ENCODE peak calls at places on chromosomes 13 and 19, in seven cellular contexts. D is neural progenitor cell, H is OCI-LY7, V is PC-3, A is GM23248, K is hepatocyte, S is SK-N-SH. P is an unnamed sample.

GRCh38 chr19:51029718-51030117 is 3.3 kb upstream of the KLK11 start:
- DNase-seq in H (peak), V (no peak), D (no peak), S (peak), K (no peak), A (no peak), P (peak)

GRCh38 chr13:52450793-52451116 is 321 bp upstream of the VPS36 start:
- DNase-seq in K (no peak), A (no peak), V (no peak), H (no peak), S (no peak), D (no peak), P (no peak)

GRCh38 chr13:29991343-29991742 is 140.9 kb upstream of the UBL3 start:
- DNase-seq in A (peak), H (no peak), K (no peak), V (peak), D (no peak), S (no peak), P (no peak)

GRCh38 chr13:66635526-66635925 is 594.6 kb downstream of the PCDH9 start:
- DNase-seq in D (no peak), V (peak), A (peak), K (no peak), S (no peak), H (no peak), P (no peak)

GRCh38 chr13:59111711-59112110 is 1052.0 kb downstream of the DIAPH3 start:
- DNase-seq in A (peak), V (no peak), S (no peak), D (no peak), H (no peak), K (no peak), P (no peak)

GRCh38 chr13:84315527-84315926 is 433.3 kb upstream of the SLITRK1 start:
- DNase-seq in S (no peak), H (no peak), D (peak), A (no peak), K (no peak), V (no peak), P (no peak)

GRCh38 chr13:110314516-110315245 is 7.6 kb downstream of the COL4A2 start:
- DNase-seq in D (no peak), V (no peak), S (no peak), K (no peak), H (no peak), A (no peak), P (no peak)

GRCh38 chr19:42091300-42092266 is 15.6 kb downstream of the ZNF574 start:
- DNase-seq in A (peak), H (no peak), K (no peak), S (peak), V (peak), D (no peak), P (no peak)

GRCh38 chr19:42175335-42175734 is 42.1 kb downstream of the DEDD2 start:
- DNase-seq in A (no peak), H (no peak), K (no peak), S (no peak), V (no peak), D (no peak), P (no peak)

GRCh38 chr13:101845501-101846012 is 393.1 kb downstream of the ITGBL1 start:
- DNase-seq in D (peak), K (no peak), V (peak), S (no peak), H (no peak), A (no peak), P (no peak)

GRCh38 chr13:21657538-21657937 is 13.3 kb upstream of the FGF9 start:
- DNase-seq in V (peak), S (no peak), D (no peak), H (no peak), K (no peak), A (peak), P (no peak)

GRCh38 chr19:49224856-49225255 is 67.3 kb downstream of the TRPM4 start:
- DNase-seq in H (peak), A (peak), V (peak), S (peak), K (peak), D (peak), P (peak)

GRCh38 chr19:7833225-7834156 is 3.5 kb downstream of the EVI5L start:
- DNase-seq in K (no peak), A (peak), V (peak), S (no peak), D (no peak), H (no peak), P (no peak)

GRCh38 chr19:6626764-6627163 is 35.8 kb upstream of the CD70 start:
- DNase-seq in D (no peak), K (no peak), A (no peak), V (no peak), H (peak), S (no peak), P (peak)

GRCh38 chr13:93025984-93026383 is 200.6 kb upstream of the GPC6 start:
- DNase-seq in A (no peak), H (no peak), V (no peak), S (no peak), K (no peak), D (no peak), P (no peak)

GRCh38 chr13:65889368-65889767 is 1340.8 kb downstream of the PCDH9 start:
- DNase-seq in H (no peak), A (no peak), V (peak), S (no peak), D (no peak), K (no peak), P (no peak)

GRCh38 chr19:7505682-7506384 is 10.1 kb upstream of the ZNF358 start:
- DNase-seq in V (no peak), K (peak), D (peak), S (peak), A (peak), H (peak), P (peak)

GRCh38 chr13:35157143-35157755 is 215.2 kb downstream of the NBEA start:
- DNase-seq in V (peak), A (peak), K (peak), S (peak), D (peak), H (peak), P (peak)

GRCh38 chr13:107379398-107380155 is 811.6 kb upstream of the ARGLU1 start:
- DNase-seq in D (no peak), S (no peak), H (no peak), K (no peak), A (no peak), V (no peak), P (no peak)

GRCh38 chr13:32246468-32246867 is 68.7 kb downstream of the ZAR1L start:
- DNase-seq in D (peak), H (peak), V (peak), K (peak), S (peak), A (peak), P (peak)

GRCh38 chr13:105670179-105671015 is 865.1 kb downstream of the EFNB2 start:
- DNase-seq in S (no peak), V (no peak), H (no peak), D (no peak), A (no peak), K (peak), P (no peak)

GRCh38 chr13:28357247-28357825 is 137.6 kb downstream of the FLT1 start:
- DNase-seq in H (no peak), V (peak), A (no peak), D (no peak), S (no peak), K (no peak), P (no peak)
- TF ChIP-seq EZH2phosphoT487 in H (no peak), V (no peak), A (no peak), D (no peak), S (no peak), K (no peak), P (no peak)

GRCh38 chr19:2045501-2046045 is 5.5 kb downstream of the MKNK2 start:
- DNase-seq in H (no peak), D (no peak), S (no peak), V (no peak), A (no peak), K (peak), P (no peak)

GRCh38 chr19:2044709-2045500 is 6.1 kb downstream of the MKNK2 start:
- DNase-seq in S (no peak), H (no peak), D (no peak), V (no peak), K (peak), A (no peak), P (no peak)

GRCh38 chr19:2047076-2047448 is 4.0 kb downstream of the MKNK2 start:
- DNase-seq in A (no peak), D (no peak), H (no peak), K (no peak), V (no peak), S (no peak), P (no peak)

GRCh38 chr19:2047449-2048103 is 3.5 kb downstream of the MKNK2 start:
- DNase-seq in K (peak), S (no peak), D (peak), V (peak), A (peak), H (no peak), P (no peak)

GRCh38 chr19:2046046-2046907 is 4.8 kb downstream of the MKNK2 start:
- DNase-seq in D (peak), A (no peak), H (no peak), K (peak), S (no peak), V (no peak), P (no peak)
- TF ChIP-seq EZH2phosphoT487 in D (no peak), A (no peak), H (no peak), K (no peak), S (no peak), V (no peak), P (no peak)

DNA sequence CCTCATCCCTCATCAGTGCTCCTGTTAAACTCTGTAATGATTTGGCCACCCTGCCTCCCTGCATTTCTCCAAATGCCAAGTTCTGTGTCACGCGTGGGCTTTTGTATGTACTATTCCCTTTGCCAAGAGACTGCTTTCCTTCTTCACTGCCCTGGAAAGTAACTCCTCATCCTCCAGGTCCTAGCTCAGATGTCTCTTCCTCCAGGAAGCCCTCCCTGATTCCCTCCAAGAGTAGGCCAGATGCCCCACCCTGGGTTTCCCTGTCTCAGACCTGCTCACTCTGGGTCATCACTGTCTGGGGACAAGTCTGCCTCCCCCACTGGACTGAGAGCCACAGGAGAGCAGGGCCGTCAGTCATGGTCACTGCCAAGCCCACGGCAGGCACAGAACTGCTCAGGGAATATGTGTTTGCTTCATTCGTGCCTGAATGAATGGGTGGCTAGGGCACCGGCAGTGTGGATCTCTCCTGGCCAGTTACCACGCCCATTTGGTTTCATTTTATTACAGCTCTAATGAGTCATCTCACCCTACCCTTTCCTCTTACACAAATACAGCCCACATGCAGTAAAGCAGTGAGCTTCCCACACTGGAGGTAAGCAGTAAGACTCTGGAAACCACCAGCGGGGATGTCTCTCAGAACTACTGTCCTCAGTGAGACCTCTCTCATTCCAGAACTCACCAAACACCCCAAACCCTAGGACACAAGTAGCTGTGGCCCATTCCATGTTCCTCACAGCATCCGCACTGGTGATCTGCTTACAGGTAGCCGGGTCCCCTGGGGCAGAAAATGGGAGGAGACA is 12.1 kb upstream of the GPR4 start:
- DNase-seq in S (no peak), V (peak), D (no peak), A (peak), H (no peak), K (peak), P (no peak)
- TF ChIP-seq EZH2phosphoT487 in S (no peak), V (no peak), D (no peak), A (no peak), H (no peak), K (no peak), P (no peak)

DNA sequence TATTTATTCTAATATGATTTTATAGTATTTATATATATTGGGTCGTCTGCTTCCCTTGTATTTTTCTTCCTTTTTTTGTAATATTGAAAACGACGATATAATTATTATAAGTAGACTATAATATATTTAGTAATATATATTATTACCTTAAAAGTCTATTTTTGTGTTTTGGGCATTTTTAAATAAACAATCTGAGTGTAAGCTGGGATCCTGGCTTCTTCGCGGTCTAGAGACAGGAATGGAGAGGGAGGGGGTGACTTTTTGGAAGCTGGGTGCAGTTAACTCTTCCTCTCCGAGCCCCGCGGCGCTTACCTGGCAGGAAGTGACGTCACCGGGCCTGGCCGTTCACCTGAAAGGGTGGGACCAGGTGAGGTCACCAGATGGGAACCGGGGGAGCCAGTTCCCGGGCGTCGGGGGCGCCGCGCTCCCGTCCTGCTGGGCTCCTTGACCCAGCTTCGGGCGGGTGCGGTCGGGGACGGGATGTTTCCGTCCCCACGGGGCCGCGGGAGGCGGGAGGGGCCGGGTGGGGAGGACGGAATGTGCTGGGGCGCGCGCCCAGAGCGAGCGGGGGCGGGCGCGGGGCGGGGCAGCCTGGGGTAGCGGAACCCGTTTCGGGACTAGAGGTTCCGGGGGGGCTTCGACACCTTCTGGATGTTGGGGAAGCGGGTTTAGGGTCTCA is 2.7 kb downstream of the ZFP36 start:
- DNase-seq in H (peak), K (peak), A (peak), D (no peak), S (peak), V (peak), P (peak)
- TF ChIP-seq EZH2phosphoT487 in H (no peak), K (peak), A (no peak), D (no peak), S (no peak), V (peak), P (no peak)